ENCODE peak calls at places on chromosomes 7 and 10, in ten cellular contexts. L is IMR-90; K is transverse colon; U is aorta; E is HCT116; S is hepatocyte; Z is K562; H is H1; G is CD8-positive, alpha-beta memory T cell; D is lower lobe of right lung. I is an unnamed sample. For H3K36me3 and H3K4me1, the result is how much of the 10 kb centered on the place peaks cover.

GRCh38 chr10:72593963-72594362 is 31.9 kb downstream of the MICU1 start:
- DNase-seq in L (no peak), K (no peak), U (no peak), E (no peak), S (no peak), Z (no peak), H (no peak), G (no peak), D (no peak), I (no peak)

GRCh38 chr10:26199841-26200240 is 16.7 kb upstream of the GAD2 start:
- DNase-seq in L (no peak), K (no peak), U (no peak), E (no peak), S (no peak), Z (no peak), H (no peak), G (no peak), D (no peak), I (no peak)

GRCh38 chr10:14573666-14574261 is 200.9 kb downstream of the FAM107B start:
- DNase-seq in L (peak), K (no peak), U (no peak), E (peak), S (no peak), Z (no peak), H (no peak), G (no peak), D (no peak), I (no peak)

GRCh38 chr7:66353547-66353946 is 148.4 kb downstream of the TPST1 start:
- DNase-seq in L (peak), K (no peak), U (no peak), E (no peak), S (no peak), Z (no peak), H (no peak), G (no peak), D (no peak), I (no peak)

GRCh38 chr7:54546986-54547314 is 4.8 kb downstream of the VSTM2A start:
- DNase-seq in L (no peak), K (no peak), U (no peak), E (no peak), S (no peak), Z (no peak), H (no peak), G (no peak), D (no peak), I (no peak)

GRCh38 chr7:139683137-139683871 is 94.5 kb downstream of the HIPK2 start:
- DNase-seq in L (peak), K (peak), U (peak), E (no peak), S (no peak), Z (no peak), H (no peak), G (no peak), D (no peak), I (no peak)

GRCh38 chr7:9264395-9264794 is 831.0 kb downstream of the NXPH1 start:
- DNase-seq in L (no peak), K (no peak), U (no peak), E (no peak), S (no peak), Z (no peak), H (no peak), G (no peak), D (no peak), I (no peak)

GRCh38 chr7:129902788-129903422 is 49.9 kb downstream of the UBE2H start:
- DNase-seq in L (no peak), K (no peak), U (no peak), E (no peak), S (no peak), Z (no peak), H (no peak), G (no peak), D (no peak), I (no peak)

GRCh38 chr7:2521952-2522591 is 2.5 kb downstream of the LFNG start:
- DNase-seq in L (no peak), K (peak), U (no peak), E (no peak), S (no peak), Z (no peak), H (no peak), G (peak), D (peak), I (no peak)

GRCh38 chr10:89633484-89633883 is 11.6 kb downstream of the PANK1 start:
- DNase-seq in L (peak), K (no peak), U (no peak), E (no peak), S (peak), Z (no peak), H (no peak), G (no peak), D (no peak), I (no peak)

GRCh38 chr10:33818343-33818742 is 483.9 kb upstream of the NRP1 start:
- DNase-seq in L (no peak), K (no peak), U (no peak), E (no peak), S (no peak), Z (no peak), H (no peak), G (no peak), D (no peak), I (no peak)

GRCh38 chr10:27844223-27844622 is 98.6 kb upstream of the MKX start:
- DNase-seq in L (no peak), K (no peak), U (no peak), E (no peak), S (no peak), Z (no peak), H (no peak), G (no peak), D (no peak), I (no peak)

GRCh38 chr10:28327494-28327886 is 24.6 kb upstream of the MPP7 start:
- DNase-seq in L (peak), K (no peak), U (no peak), E (no peak), S (no peak), Z (no peak), H (no peak), G (no peak), D (no peak), I (no peak)

GRCh38 chr7:4801839-4802231 is 26.4 kb downstream of the AP5Z1 start:
- DNase-seq in L (no peak), K (no peak), U (no peak), E (no peak), S (no peak), Z (no peak), H (no peak), G (no peak), D (peak), I (no peak)

GRCh38 chr10:69428138-69428537 is 11.4 kb upstream of the TACR2 start:
- DNase-seq in L (no peak), K (no peak), U (no peak), E (no peak), S (no peak), Z (no peak), H (no peak), G (no peak), D (no peak), I (no peak)

GRCh38 chr10:110488124-110488681 is 9.5 kb upstream of the DUSP5 start:
- DNase-seq in L (peak), K (no peak), U (no peak), E (no peak), S (no peak), Z (no peak), H (no peak), G (no peak), D (no peak), I (no peak)

GRCh38 chr7:74656421-74656910 is 1.1 kb upstream of the GTF2I start:
- DNase-seq in L (no peak), K (peak), U (peak), E (no peak), S (peak), Z (peak), H (no peak), G (peak), D (no peak), I (no peak)

GRCh38 chr7:151838861-151839381 is 38.0 kb downstream of the PRKAG2 start:
- DNase-seq in L (no peak), K (peak), U (peak), E (no peak), S (no peak), Z (no peak), H (no peak), G (peak), D (peak), I (peak)

GRCh38 chr7:151001546-151001945 is 10.7 kb downstream of the NOS3 start:
- DNase-seq in L (no peak), K (no peak), U (no peak), E (no peak), S (no peak), Z (no peak), H (no peak), G (no peak), D (no peak), I (no peak)

GRCh38 chr10:102509387-102509786 is 5.6 kb downstream of the SUFU start:
- DNase-seq in L (peak), K (no peak), U (peak), E (no peak), S (no peak), Z (no peak), H (no peak), G (no peak), D (no peak), I (no peak)

GRCh38 chr10:5583525-5584175 is 58.9 kb downstream of the CALML3 start:
- DNase-seq in L (no peak), K (peak), U (peak), E (no peak), S (peak), Z (no peak), H (peak), G (no peak), D (peak), I (no peak)

GRCh38 chr7:47991741-47992311 is 12.4 kb upstream of the HUS1 start:
- DNase-seq in L (peak), K (peak), U (peak), E (no peak), S (peak), Z (peak), H (peak), G (peak), D (peak), I (peak)

GRCh38 chr7:105046414-105046813 is 32.4 kb downstream of the KMT2E start:
- DNase-seq in L (peak), K (no peak), U (no peak), E (no peak), S (no peak), Z (no peak), H (no peak), G (no peak), D (no peak), I (no peak)

GRCh38 chr7:43302211-43302711 is 189.8 kb downstream of the HECW1 start:
- DNase-seq in L (peak), K (no peak), U (no peak), E (no peak), S (peak), Z (no peak), H (no peak), G (no peak), D (no peak), I (no peak)

GRCh38 chr7:134866581-134866980 is 87.1 kb downstream of the CALD1 start:
- DNase-seq in L (peak), K (no peak), U (no peak), E (no peak), S (peak), Z (no peak), H (no peak), G (no peak), D (no peak), I (no peak)

GRCh38 chr7:41244246-41244645 is 458.6 kb downstream of the INHBA start:
- DNase-seq in L (peak), K (no peak), U (no peak), E (no peak), S (no peak), Z (no peak), H (no peak), G (no peak), D (no peak), I (no peak)

GRCh38 chr10:81018898-81019890 is 481.5 kb downstream of the SH2D4B start:
- DNase-seq in L (peak), K (no peak), U (no peak), E (peak), S (peak), Z (peak), H (no peak), G (no peak), D (no peak), I (no peak)

GRCh38 chr7:45138433-45139267 is 18.9 kb upstream of the RAMP3 start:
- DNase-seq in L (no peak), K (no peak), U (no peak), E (no peak), S (no peak), Z (peak), H (no peak), G (no peak), D (no peak), I (no peak)

GRCh38 chr10:93671042-93671441 is 31.4 kb downstream of the FRA10AC1 start:
- DNase-seq in L (no peak), K (no peak), U (no peak), E (no peak), S (no peak), Z (no peak), H (no peak), G (no peak), D (no peak), I (no peak)
- H3K36me3 ChIP-seq in L (under half), K (under half), U (under half), E (under half), S (under half), Z (under half), H (under half), G (under half), D (half or more), I (under half)

GRCh38 chr7:7188742-7189141 is 6.4 kb downstream of the C1GALT1 start:
- DNase-seq in L (no peak), K (no peak), U (no peak), E (no peak), S (no peak), Z (no peak), H (no peak), G (no peak), D (no peak), I (no peak)
- H3K4me1 ChIP-seq in L (under half), K (under half), U (under half), E (under half), S (under half), Z (under half), H (under half), G (under half), D (under half), I (under half)

DNA sequence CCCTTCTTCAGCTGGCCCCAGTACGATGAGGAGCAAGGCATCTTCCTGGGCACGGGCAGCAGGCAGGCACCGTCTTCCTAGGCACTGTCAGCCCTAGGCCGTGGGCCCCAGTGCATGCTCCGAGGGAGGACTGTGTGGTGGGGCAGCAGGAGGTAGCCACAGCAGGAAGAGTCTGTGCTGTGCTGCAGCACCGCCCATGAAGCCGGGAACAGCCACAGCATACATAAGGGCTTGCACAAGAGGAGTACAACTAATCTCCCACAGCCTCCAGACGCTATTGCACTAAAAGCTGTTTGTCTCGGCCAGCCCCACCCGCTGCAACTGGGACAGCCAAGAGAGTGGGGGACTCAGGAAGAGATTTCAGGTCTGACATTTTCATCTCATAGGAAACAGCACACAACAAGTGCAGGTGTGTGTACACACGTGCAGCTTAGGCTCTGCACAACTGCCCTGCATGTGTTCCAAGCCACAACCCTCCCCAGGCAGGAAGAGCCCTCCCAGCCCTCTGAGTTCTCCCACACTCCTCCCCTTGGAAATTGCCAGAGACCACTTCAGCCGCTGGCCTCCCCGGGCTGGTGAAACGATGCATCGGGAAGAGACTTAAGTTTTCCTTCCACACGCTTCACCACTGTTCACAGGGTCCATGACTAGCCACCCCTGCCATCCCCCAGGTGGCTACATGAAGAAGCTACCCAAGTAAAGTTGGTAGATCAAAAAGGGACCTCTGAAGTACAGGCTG is 88.1 kb upstream of the DDC start:
- DNase-seq in L (no peak), K (peak), U (peak), E (no peak), S (peak), Z (no peak), H (peak), G (no peak), D (no peak), I (no peak)
- H3K4me3 ChIP-seq in L (no peak), K (no peak), U (no peak), E (no peak), S (no peak), Z (no peak), H (no peak), G (no peak), D (no peak), I (no peak)

DNA sequence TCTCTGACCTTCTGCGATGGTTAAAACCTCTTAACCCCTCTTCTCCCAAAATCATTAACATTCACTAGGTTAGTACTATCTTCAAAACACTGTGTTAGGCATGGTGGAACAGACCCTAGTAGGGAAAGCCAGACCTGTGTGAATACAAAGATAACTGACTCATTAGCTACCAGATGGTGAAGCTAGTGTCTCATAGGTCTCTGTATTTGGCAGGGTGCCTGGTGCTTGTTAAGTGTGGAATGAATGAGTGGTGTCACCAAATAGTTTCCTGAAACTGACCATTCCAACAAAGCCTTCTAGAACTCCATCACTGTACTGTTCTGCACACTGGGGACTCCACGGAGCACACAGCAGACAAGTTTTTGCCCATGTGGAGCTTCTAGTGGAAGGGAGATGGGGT is 27.7 kb upstream of the TM9SF3 start:
- DNase-seq in L (peak), K (no peak), U (no peak), E (peak), S (peak), Z (peak), H (no peak), G (no peak), D (no peak), I (no peak)
- H3K36me3 ChIP-seq in L (under half), K (under half), U (under half), E (under half), S (under half), Z (under half), H (under half), G (under half), D (under half), I (under half)

DNA sequence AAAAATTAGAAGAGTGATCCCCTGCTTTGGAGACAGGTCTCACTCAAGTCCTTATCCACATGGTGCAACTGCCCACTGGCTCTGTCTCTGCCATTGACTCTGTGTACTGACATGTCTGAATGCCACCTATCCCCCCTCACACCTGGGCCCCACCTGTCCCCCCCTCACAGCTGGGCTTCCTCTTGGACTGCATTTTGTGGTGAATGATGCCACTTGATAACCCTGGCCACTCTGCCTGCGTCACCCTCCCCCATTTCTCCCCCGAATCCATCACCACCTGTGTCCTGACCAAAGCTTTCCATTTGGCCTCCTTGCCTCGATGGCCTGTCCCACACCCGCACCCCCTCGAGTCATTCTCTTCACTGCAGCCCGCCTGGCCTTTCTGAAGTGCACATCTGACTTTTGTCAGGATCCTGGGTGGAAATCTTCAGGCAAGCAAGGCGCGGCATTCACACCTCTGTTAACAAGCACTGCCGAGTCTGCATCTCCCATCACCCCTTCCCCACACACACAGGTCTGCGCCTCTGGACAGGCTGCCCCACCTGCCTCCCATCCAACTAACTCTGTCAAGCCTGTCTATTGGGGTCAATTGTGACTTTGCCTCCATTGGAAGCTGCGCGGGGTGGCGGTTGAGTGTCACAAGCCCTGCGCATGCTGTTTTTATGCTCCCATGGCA is 175.3 kb upstream of the KLF14 start:
- DNase-seq in L (no peak), K (no peak), U (no peak), E (no peak), S (no peak), Z (no peak), H (no peak), G (no peak), D (no peak), I (no peak)
- H3K4me1 ChIP-seq in L (under half), K (half or more), U (under half), E (half or more), S (under half), Z (under half), H (under half), G (half or more), D (half or more), I (under half)

GRCh38 chr10:132420469-132421376 is 23.7 kb downstream of the PWWP2B start:
- DNase-seq in L (no peak), K (peak), U (no peak), E (no peak), S (peak), Z (peak), H (no peak), G (no peak), D (peak), I (no peak)
- H3K4me3 ChIP-seq in L (no peak), K (no peak), U (no peak), E (peak), S (no peak), Z (no peak), H (no peak), G (no peak), D (peak), I (no peak)